ENCODE peak calls at places on chromosome 1, in nine cellular contexts. U is nephron progenitor cell, O is epithelial cell of esophagus, Z is progenitor cell of endocrine pancreas, T is coronary artery, Y is body of pancreas, R is A549, A is H9, H is HFFc6. L is an unnamed sample.

GRCh38 chr1:198101716-198102453 is 54.9 kb upstream of the NEK7 start:
- DNase-seq in U (no peak), O (no peak), Z (no peak), T (no peak), Y (no peak), R (no peak), A (no peak), H (peak; percentile 17), L (no peak)

GRCh38 chr1:98940069-98940468 is 64.6 kb downstream of the PLPPR5 start:
- DNase-seq in U (no peak), O (peak; percentile 11), Z (no peak), T (no peak), Y (no peak), R (no peak), A (no peak), H (no peak), L (no peak)

GRCh38 chr1:182101415-182102041 is 40.0 kb upstream of the ZNF648 start:
- DNase-seq in U (peak; percentile 20), O (peak; percentile 89), Z (peak; percentile 48), T (no peak), Y (peak; percentile 65), R (no peak), A (peak; percentile 98), H (no peak), L (no peak)

GRCh38 chr1:14767075-14767474 is 168.6 kb downstream of the KAZN start:
- DNase-seq in U (no peak), O (no peak), Z (no peak), T (no peak), Y (no peak), R (no peak), A (peak; percentile 46), H (no peak), L (no peak)

GRCh38 chr1:235077163-235077540 is 51.5 kb downstream of the TOMM20 start:
- DNase-seq in U (no peak), O (no peak), Z (no peak), T (no peak), Y (no peak), R (no peak), A (no peak), H (no peak), L (no peak)

GRCh38 chr1:53334312-53334711 is 6.4 kb upstream of the LRP8 start:
- DNase-seq in U (no peak), O (no peak), Z (no peak), T (peak; percentile 59), Y (peak; percentile 2), R (no peak), A (peak; percentile 4), H (no peak), L (peak; percentile 68)

GRCh38 chr1:96880626-96881025 is 159.0 kb downstream of the PTBP2 start:
- DNase-seq in U (no peak), O (peak; percentile 4), Z (no peak), T (no peak), Y (no peak), R (no peak), A (no peak), H (no peak), L (no peak)

GRCh38 chr1:203425668-203425999 is 50.0 kb upstream of the PRELP start:
- DNase-seq in U (no peak), O (peak; percentile 32), Z (no peak), T (no peak), Y (no peak), R (no peak), A (no peak), H (no peak), L (no peak)

GRCh38 chr1:165397945-165398344 is 41.4 kb upstream of the LMX1A start:
- DNase-seq in U (no peak), O (peak; percentile 29), Z (no peak), T (no peak), Y (no peak), R (no peak), A (peak; percentile 50), H (peak; percentile 73), L (no peak)

GRCh38 chr1:167121375-167122120 is 27.7 kb downstream of the STYXL2 start:
- DNase-seq in U (peak; percentile 64), O (peak; percentile 61), Z (peak; percentile 23), T (no peak), Y (peak; percentile 68), R (peak; percentile 58), A (peak; percentile 73), H (no peak), L (peak; percentile 89)

DNA sequence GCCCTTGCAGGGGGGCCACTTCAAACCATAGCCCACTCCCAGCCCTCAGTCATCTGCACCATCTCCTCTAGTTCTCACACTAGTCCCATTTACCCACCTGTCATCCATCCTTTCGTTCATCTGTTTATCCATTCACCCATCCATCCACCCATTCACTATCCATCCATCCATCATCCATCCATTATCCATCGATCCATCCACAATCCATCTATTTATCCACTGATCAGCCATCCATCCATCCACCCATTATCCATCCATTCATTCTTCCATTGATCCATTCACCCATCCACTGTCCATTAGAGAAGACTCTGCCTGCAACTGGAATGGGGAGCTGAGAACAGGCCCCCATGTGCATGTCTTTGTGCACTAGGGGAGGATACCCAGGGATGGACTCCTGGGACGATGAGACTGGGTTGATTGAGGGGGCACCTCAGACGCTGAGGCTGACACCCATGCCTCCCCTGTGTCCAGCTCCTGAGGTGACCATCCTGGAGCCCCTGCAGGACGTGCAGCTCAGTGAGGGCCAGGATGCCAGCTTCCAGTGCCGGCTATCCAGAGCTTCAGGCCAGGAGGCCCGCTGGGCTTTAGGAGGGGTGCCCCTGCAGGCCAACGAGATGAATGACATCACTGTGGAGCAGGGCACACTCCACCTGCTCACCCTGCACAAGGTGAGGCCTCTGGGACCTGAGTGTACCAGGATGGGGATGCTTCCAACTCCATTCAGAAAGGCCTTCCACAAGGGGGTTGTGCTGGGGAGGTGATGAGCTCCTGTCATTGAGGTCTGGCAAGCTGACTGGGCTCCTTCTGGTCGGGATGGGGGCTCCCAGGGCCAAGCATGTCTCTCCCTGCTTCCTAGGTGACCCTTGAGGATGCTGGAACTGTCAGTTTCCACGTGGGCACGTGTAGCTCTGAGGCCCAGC is 97.7 kb downstream of the TRIM11 start:
- DNase-seq in U (no peak), O (no peak), Z (no peak), T (peak; percentile 47), Y (peak; percentile 5), R (peak; percentile 29), A (peak; percentile 45), H (no peak), L (peak; percentile 78)
- TF ChIP-seq CTCF in U (no peak), O (no peak), Z (peak; percentile 32), T (no peak), Y (no peak), R (no peak), A (peak; percentile 56), H (no peak), L (no peak)

GRCh38 chr1:211625040-211625439 is 46.1 kb upstream of the SLC30A1 start:
- DNase-seq in U (no peak), O (peak; percentile 63), Z (no peak), T (no peak), Y (no peak), R (no peak), A (no peak), H (peak; percentile 31), L (no peak)
- TF ChIP-seq CTCF in U (no peak), O (peak; percentile 9), Z (no peak), T (no peak), Y (no peak), R (peak; percentile 28), A (peak; percentile 29), H (peak; percentile 55), L (no peak)

GRCh38 chr1:29397981-29398380 is 161.7 kb downstream of the PTPRU start:
- DNase-seq in U (no peak), O (no peak), Z (no peak), T (peak; percentile 50), Y (no peak), R (no peak), A (no peak), H (no peak), L (peak; percentile 57)

GRCh38 chr1:29395724-29396437 is 159.6 kb downstream of the PTPRU start:
- DNase-seq in U (no peak), O (no peak), Z (no peak), T (peak; percentile 56), Y (no peak), R (no peak), A (no peak), H (no peak), L (peak; percentile 77)

GRCh38 chr1:29397256-29397590 is 160.9 kb downstream of the PTPRU start:
- DNase-seq in U (no peak), O (no peak), Z (no peak), T (peak; percentile 58), Y (no peak), R (no peak), A (no peak), H (no peak), L (peak; percentile 44)

GRCh38 chr1:29398431-29398830 is 162.1 kb downstream of the PTPRU start:
- DNase-seq in U (no peak), O (peak; percentile 78), Z (no peak), T (peak; percentile 22), Y (no peak), R (no peak), A (no peak), H (no peak), L (peak; percentile 48)

DNA sequence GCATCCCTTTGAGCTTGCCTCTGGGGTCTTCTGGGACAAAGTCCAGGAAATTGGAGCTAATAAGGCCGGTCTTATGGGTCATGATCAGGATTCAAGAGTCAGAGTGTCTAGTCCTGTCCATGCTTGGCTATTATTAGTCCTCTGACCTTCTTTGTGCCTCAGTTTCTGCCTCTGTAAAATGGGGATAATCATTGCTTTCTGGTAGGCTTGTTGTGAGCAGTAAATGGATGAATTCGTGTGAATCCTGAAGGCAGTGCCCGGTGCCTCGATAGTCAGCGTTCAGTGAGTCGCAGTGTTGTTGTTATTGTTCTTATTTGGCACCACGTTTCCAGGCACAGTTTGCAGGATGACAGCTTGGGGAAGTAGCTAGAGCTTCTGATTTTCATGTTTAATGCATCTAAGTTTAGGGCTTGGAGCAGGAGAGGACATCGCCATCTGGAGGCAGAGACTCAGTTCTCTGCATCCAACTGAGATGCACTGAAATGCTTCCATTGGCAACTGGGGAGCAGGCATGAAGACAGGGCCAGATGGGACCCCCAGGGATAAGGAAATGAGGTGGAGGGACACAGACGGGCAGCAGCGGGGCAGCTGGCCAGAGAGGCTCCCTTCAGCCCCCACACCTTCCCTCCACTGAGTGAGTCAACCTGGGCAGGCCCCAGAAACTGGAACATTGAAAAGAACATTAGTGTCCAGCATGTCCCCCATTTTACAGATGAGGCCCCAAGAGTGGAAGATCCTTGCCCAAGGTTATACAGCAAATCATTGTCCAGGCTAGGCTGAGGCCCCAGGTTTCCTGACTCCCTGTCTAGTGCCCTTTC is 160.3 kb downstream of the PTPRU start:
- DNase-seq in U (no peak), O (peak; percentile 11), Z (no peak), T (no peak), Y (no peak), R (no peak), A (no peak), H (no peak), L (peak; percentile 67)
- TF ChIP-seq CTCF in U (no peak), O (peak; percentile 36), Z (peak; percentile 33), T (no peak), Y (no peak), R (no peak), A (peak; percentile 55), H (peak; percentile 44), L (peak; percentile 25)

DNA sequence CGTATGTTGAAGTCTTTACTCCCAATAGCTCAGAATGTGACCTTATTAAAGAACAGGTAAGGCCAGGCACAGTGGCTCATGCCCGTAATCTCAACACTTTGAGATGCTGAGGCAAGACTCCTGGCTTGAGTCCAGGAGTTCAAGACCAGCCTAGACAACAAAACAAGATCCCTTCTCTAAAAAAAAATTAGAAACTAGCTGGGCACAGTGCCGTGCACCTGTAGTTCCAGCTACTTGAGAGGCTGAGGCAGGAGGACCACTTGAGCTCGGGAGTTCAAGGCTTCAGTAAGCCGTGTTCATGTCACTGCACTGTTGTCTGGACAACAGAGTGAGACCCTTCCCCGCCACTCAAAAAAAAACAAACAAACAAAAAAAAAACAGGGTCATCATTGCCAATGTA is 171.3 kb downstream of the RERE start:
- DNase-seq in U (no peak), O (no peak), Z (no peak), T (no peak), Y (no peak), R (no peak), A (no peak), H (no peak), L (no peak)
- TF ChIP-seq CTCF in U (no peak), O (no peak), Z (no peak), T (no peak), Y (no peak), R (no peak), A (no peak), H (no peak), L (no peak)